ENCODE peak calls at places on chromosomes 2 and 18, in seven cellular contexts. K is psoas muscle, L is uterus, W is SK-N-MC, Q is IMR-90, Y is thoracic aorta, A is coronary artery. S is an unnamed sample.
A peak's percentile ranks its signal among the peaks of the same experiment; 100 is the strongest.

GRCh38 chr2:220664272-220665107 is 907.6 kb downstream of the EPHA4 start:
- DNase-seq in L (no peak), W (no peak), K (no peak), A (no peak), Q (peak; percentile 66), Y (no peak), S (no peak)

GRCh38 chr2:102872388-102872787 is 110.6 kb downstream of the TMEM182 start:
- DNase-seq in A (no peak), K (no peak), Y (no peak), W (no peak), L (no peak), Q (no peak), S (no peak)

GRCh38 chr2:150609831-150610582 is 122.5 kb upstream of the RND3 start:
- DNase-seq in K (no peak), L (no peak), Q (peak; percentile 88), Y (no peak), W (peak; percentile 39), A (no peak), S (no peak)

GRCh38 chr2:121502781-121503180 is 27.9 kb upstream of the RNU4ATAC start:
- DNase-seq in L (no peak), W (no peak), A (no peak), Q (peak; percentile 45), K (no peak), Y (no peak), S (no peak)

GRCh38 chr2:112187805-112188596 is 49.8 kb downstream of the FBLN7 start:
- DNase-seq in W (no peak), Q (no peak), Y (no peak), K (no peak), L (no peak), A (no peak), S (peak; percentile 65)

GRCh38 chr2:105776560-105776928 is 31.8 kb downstream of the NCK2 start:
- DNase-seq in L (no peak), A (no peak), K (no peak), Q (no peak), Y (no peak), W (no peak), S (no peak)

GRCh38 chr18:35005963-35006577 is 35.1 kb upstream of the MAPRE2 start:
- DNase-seq in Q (peak; percentile 70), A (no peak), W (peak; percentile 48), Y (no peak), K (no peak), L (no peak), S (no peak)

GRCh38 chr2:237297421-237298155 is 116.4 kb downstream of the COL6A3 start:
- DNase-seq in Y (no peak), A (no peak), Q (peak; percentile 26), W (no peak), L (no peak), K (no peak), S (no peak)

GRCh38 chr2:43220982-43221659 is 5.3 kb downstream of the ZFP36L2 start:
- DNase-seq in W (no peak), Y (no peak), K (peak; percentile 75), Q (peak; percentile 95), A (no peak), L (peak; percentile 86), S (no peak)

GRCh38 chr18:75782826-75783225 is 355.3 kb upstream of the SMIM21 start:
- DNase-seq in K (no peak), Y (no peak), W (no peak), L (no peak), A (no peak), Q (no peak), S (no peak)

GRCh38 chr2:28080911-28081310 is 190.4 kb downstream of the BABAM2 start:
- DNase-seq in Y (no peak), W (peak; percentile 71), K (no peak), Q (peak; percentile 52), L (peak; percentile 24), A (no peak), S (no peak)

GRCh38 chr2:174013310-174013751 is 48.2 kb upstream of the SP3 start:
- DNase-seq in A (no peak), Q (no peak), Y (no peak), L (peak; percentile 68), W (no peak), K (peak; percentile 50), S (no peak)

GRCh38 chr2:159249955-159250723 is 36.4 kb downstream of the WDSUB1 start:
- DNase-seq in L (peak; percentile 28), K (peak; percentile 43), Q (peak; percentile 72), Y (peak; percentile 43), W (no peak), A (no peak), S (no peak)
- H3K27ac ChIP-seq in L (peak overlapping the region; percentile 21), K (peak overlapping the region; percentile 64), Q (no peak overlapping the region), Y (peak overlapping the region; percentile 78), W (no peak overlapping the region), A (peak overlapping the region; percentile 74), S (no peak overlapping the region)

GRCh38 chr18:44687421-44687820 is 6.7 kb downstream of the SETBP1 start:
- DNase-seq in K (no peak), L (no peak), Y (no peak), Q (no peak), W (no peak), A (no peak), S (no peak)
- H3K27ac ChIP-seq in K (no peak overlapping the region), L (no peak overlapping the region), Y (no peak overlapping the region), Q (no peak overlapping the region), W (no peak overlapping the region), A (no peak overlapping the region), S (no peak overlapping the region)

GRCh38 chr2:200664770-200665494 is 79.1 kb downstream of the AOX1 start:
- DNase-seq in Q (no peak), A (no peak), Y (no peak), W (no peak), K (no peak), L (no peak), S (no peak)
- H3K27ac ChIP-seq in Q (no peak overlapping the region), A (no peak overlapping the region), Y (no peak overlapping the region), W (no peak overlapping the region), K (no peak overlapping the region), L (no peak overlapping the region), S (no peak overlapping the region)

GRCh38 chr2:218323526-218324472 is 31.5 kb upstream of the TMBIM1 start:
- DNase-seq in L (peak; percentile 48), Q (peak; percentile 60), A (no peak), K (peak; percentile 31), W (no peak), Y (no peak), S (no peak)
- H3K27ac ChIP-seq in L (peak overlapping the region; percentile 75), Q (peak overlapping the region; percentile 57), A (peak overlapping the region; percentile 79), K (no peak overlapping the region), W (peak overlapping the region; percentile 87), Y (peak overlapping the region; percentile 49), S (no peak overlapping the region)

GRCh38 chr2:239266779-239267410 is 133.9 kb downstream of the HDAC4 start:
- DNase-seq in Y (no peak), K (no peak), A (peak; percentile 69), Q (no peak), W (no peak), L (no peak), S (no peak)

GRCh38 chr2:239266436-239266770 is 134.4 kb downstream of the HDAC4 start:
- DNase-seq in K (no peak), Y (no peak), Q (no peak), W (no peak), A (no peak), L (no peak), S (no peak)

GRCh38 chr2:239268549-239268948 is 132.3 kb downstream of the HDAC4 start:
- DNase-seq in Q (no peak), W (no peak), A (peak; percentile 57), L (no peak), K (no peak), Y (no peak), S (no peak)

GRCh38 chr2:239268082-239268481 is 132.7 kb downstream of the HDAC4 start:
- DNase-seq in Y (no peak), Q (no peak), W (no peak), A (peak; percentile 74), K (peak; percentile 73), L (no peak), S (no peak)

GRCh38 chr2:239267411-239267941 is 133.3 kb downstream of the HDAC4 start:
- DNase-seq in K (peak; percentile 71), Y (no peak), A (peak; percentile 84), W (peak; percentile 93), Q (peak; percentile 80), L (no peak), S (peak; percentile 80)
- H3K27ac ChIP-seq in K (peak overlapping the region; percentile 86), Y (peak overlapping the region; percentile 86), A (peak overlapping the region; percentile 80), W (peak overlapping the region; percentile 94), Q (peak overlapping the region; percentile 90), L (peak overlapping the region; percentile 56), S (peak overlapping the region; percentile 83)

GRCh38 chr18:59219672-59220163 is at the start of gene GRP:
- DNase-seq in W (no peak), L (no peak), A (no peak), K (no peak), Y (no peak), Q (no peak), S (no peak)
- H3K27ac ChIP-seq in W (peak within 1 kb of the TSS; percentile 75), L (no peak within 1 kb of the TSS), A (no peak within 1 kb of the TSS), K (no peak within 1 kb of the TSS), Y (no peak within 1 kb of the TSS), Q (no peak within 1 kb of the TSS), S (no peak within 1 kb of the TSS)